ENCODE peak calls at places on chromosomes 11 and 22, in eight cellular contexts. X is heart left ventricle, V is brain microvascular endothelial cell, S is fibroblast of pulmonary artery, P is colonic mucosa, Q is tibial nerve, Y is fibroblast of lung, T is GM10248. A is an unnamed sample.

GRCh38 chr11:60634151-60634550 is 65.3 kb upstream of the MS4A8 start:
- DNase-seq in P (no peak), S (no peak), V (no peak), X (no peak), T (peak), Y (no peak), Q (no peak), A (peak)

GRCh38 chr22:48198489-48199459 is 1436.3 kb downstream of the TBC1D22A start:
- DNase-seq in P (peak), V (no peak), Q (no peak), S (no peak), X (no peak), Y (no peak), T (no peak), A (no peak)

GRCh38 chr11:9069861-9070470 is 21.4 kb downstream of the SCUBE2 start:
- DNase-seq in Q (no peak), X (no peak), T (no peak), P (no peak), S (no peak), Y (no peak), V (no peak), A (no peak)

GRCh38 chr11:102810943-102811528 is 13.1 kb upstream of the MMP1 start:
- DNase-seq in Y (peak), V (peak), X (no peak), P (no peak), T (no peak), Q (no peak), S (peak), A (no peak)

GRCh38 chr11:35097814-35098213 is 41.2 kb upstream of the CD44 start:
- DNase-seq in P (no peak), Q (no peak), V (no peak), T (no peak), S (no peak), Y (no peak), X (no peak), A (no peak)

GRCh38 chr11:112735470-112735869 is 225.8 kb upstream of the NCAM1 start:
- DNase-seq in X (no peak), P (no peak), Q (no peak), T (no peak), S (no peak), Y (no peak), V (no peak), A (no peak)

GRCh38 chr11:110859240-110859835 is 147.1 kb upstream of the ARHGAP20 start:
- DNase-seq in X (no peak), T (no peak), S (no peak), Y (no peak), V (no peak), P (no peak), Q (no peak), A (no peak)

GRCh38 chr11:71467164-71467563 is 14.2 kb downstream of the NADSYN1 start:
- DNase-seq in T (no peak), P (no peak), Q (no peak), X (no peak), V (no peak), S (no peak), Y (no peak), A (no peak)

GRCh38 chr22:41699264-41700104 is at the start of gene MEI1:
- DNase-seq in P (peak), V (peak), Q (peak), S (peak), Y (peak), X (peak), T (peak), A (peak)

GRCh38 chr11:33320814-33321330 is 63.7 kb downstream of the HIPK3 start:
- DNase-seq in T (no peak), X (no peak), V (no peak), Y (peak), Q (no peak), S (peak), P (no peak), A (no peak)

DNA sequence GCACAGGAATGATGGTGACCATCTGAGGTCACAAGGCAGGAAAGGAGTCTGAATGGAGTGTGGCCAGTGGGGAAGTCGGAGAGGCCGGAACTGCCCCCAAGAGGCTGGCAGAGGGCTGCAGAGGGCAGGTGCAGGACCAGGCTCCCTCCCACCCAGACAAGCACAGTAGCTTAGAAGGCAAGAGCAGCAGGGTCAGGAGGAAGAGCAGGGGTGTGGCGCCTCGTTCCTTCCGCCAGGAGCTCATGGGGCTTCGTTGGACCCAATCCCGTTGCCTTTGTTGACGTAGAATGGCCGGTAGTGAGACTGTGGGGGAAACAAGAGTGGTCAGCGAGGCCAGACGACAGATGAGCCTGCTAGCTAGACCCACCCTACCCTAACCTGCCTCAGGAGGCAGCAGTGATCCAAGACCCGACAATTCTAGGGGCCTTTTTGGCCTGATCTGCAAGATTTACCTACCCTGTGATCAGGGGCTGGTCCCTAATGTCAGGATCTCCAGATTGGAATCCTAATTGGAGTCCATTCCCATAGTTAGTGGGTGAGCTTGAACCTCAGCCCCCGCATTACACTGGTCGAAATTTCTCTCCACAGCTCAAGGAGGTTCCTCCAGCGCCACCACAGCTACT is 25.6 kb downstream of the TRIM29 start:
- DNase-seq in X (no peak), T (no peak), V (no peak), Y (no peak), Q (no peak), P (no peak), S (no peak), A (no peak)
- TF ChIP-seq CTCF in X (no peak), T (no peak), V (peak), Y (no peak), Q (no peak), P (no peak), S (no peak), A (no peak)

GRCh38 chr11:93198221-93198650 is 445 bp upstream of the SLC36A4 start:
- DNase-seq in S (peak), T (no peak), P (no peak), Q (no peak), X (no peak), Y (peak), V (peak), A (no peak)

GRCh38 chr11:93199616-93200015 is 1.8 kb upstream of the SLC36A4 start:
- DNase-seq in S (no peak), Q (no peak), X (no peak), V (no peak), T (no peak), Y (no peak), P (no peak), A (no peak)

GRCh38 chr11:93194673-93195291 is 3.0 kb downstream of the SLC36A4 start:
- DNase-seq in Y (no peak), S (no peak), X (no peak), Q (no peak), V (no peak), T (no peak), P (no peak), A (no peak)

GRCh38 chr11:93197383-93198220 is at the start of gene SLC36A4:
- DNase-seq in Q (peak), S (peak), V (peak), T (peak), P (peak), Y (peak), X (peak), A (peak)

GRCh38 chr11:93196816-93197382 is 892 bp downstream of the SLC36A4 start:
- DNase-seq in P (no peak), V (no peak), T (peak), X (no peak), Q (no peak), S (no peak), Y (no peak), A (no peak)
- TF ChIP-seq CTCF in P (no peak), V (peak), T (no peak), X (peak), Q (peak), S (peak), Y (peak), A (peak)

GRCh38 chr11:66976048-66976467 is 954 bp downstream of the C11orf86 start:
- DNase-seq in Q (no peak), Y (no peak), T (peak), V (no peak), X (no peak), S (no peak), P (no peak), A (peak)
- TF ChIP-seq CTCF in Q (peak), Y (peak), T (peak), V (peak), X (peak), S (peak), P (peak), A (peak)

GRCh38 chr11:12835286-12835685 is 161.1 kb downstream of the TEAD1 start:
- DNase-seq in Q (no peak), X (no peak), Y (no peak), P (no peak), S (no peak), T (no peak), V (no peak), A (no peak)

GRCh38 chr11:12831471-12832202 is 157.4 kb downstream of the TEAD1 start:
- DNase-seq in S (no peak), Y (no peak), Q (no peak), X (no peak), V (no peak), P (no peak), T (no peak), A (no peak)

GRCh38 chr11:12834630-12835029 is 160.4 kb downstream of the TEAD1 start:
- DNase-seq in P (no peak), Q (no peak), V (no peak), S (no peak), X (no peak), T (no peak), Y (no peak), A (no peak)

GRCh38 chr11:12834166-12834565 is 159.9 kb downstream of the TEAD1 start:
- DNase-seq in Y (no peak), Q (no peak), P (no peak), T (no peak), V (no peak), X (no peak), S (no peak), A (no peak)

DNA sequence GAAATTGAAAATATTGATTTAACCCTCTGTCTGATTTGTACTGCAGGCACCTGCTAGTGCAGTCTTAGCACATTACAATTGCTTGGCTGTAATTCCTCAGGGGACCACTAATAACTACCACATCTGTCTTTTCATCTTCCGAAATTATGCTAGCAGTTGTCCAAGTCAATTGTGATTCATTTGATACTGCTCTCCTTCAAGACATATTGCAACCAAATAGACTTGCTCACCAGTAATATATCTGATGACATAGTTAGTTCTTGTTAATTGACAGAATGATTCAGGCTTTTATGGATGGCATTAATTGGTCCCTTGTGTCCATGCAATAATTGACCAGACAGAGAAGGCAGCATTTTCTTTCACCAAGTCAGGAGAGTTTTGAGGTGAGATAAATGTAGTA is 158.6 kb downstream of the TEAD1 start:
- DNase-seq in T (no peak), S (no peak), Q (no peak), X (no peak), P (no peak), V (no peak), Y (no peak), A (no peak)
- TF ChIP-seq CTCF in T (no peak), S (no peak), Q (no peak), X (no peak), P (no peak), V (no peak), Y (no peak), A (no peak)

DNA sequence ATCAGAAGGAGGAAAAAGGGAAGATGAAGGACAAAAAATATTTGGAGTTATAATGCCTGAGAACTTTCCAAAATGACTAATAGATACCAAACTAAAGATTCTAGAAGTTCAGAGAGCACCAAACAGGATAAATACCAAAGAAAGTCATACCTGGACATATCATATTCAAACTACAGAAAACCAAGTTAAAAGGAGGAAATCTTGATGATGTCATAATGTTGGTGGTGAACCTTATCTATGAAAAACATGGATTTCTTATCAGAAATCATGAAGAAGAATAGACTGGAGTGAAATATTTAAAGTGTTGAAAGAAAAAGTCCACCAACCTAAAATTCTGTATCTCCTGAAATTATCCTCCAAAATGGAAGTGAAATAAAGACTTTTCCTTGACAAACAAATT is 389.2 kb downstream of the JRKL start:
- DNase-seq in X (no peak), V (no peak), Q (no peak), Y (no peak), T (no peak), P (no peak), S (no peak), A (no peak)
- TF ChIP-seq CTCF in X (no peak), V (no peak), Q (no peak), Y (no peak), T (no peak), P (no peak), S (no peak), A (no peak)

GRCh38 chr11:72836111-72836510 is 21.9 kb downstream of the ATG16L2 start:
- DNase-seq in V (no peak), Q (no peak), X (peak), T (no peak), Y (no peak), P (no peak), S (no peak), A (no peak)
- TF ChIP-seq CTCF in V (no peak), Q (no peak), X (no peak), T (no peak), Y (no peak), P (no peak), S (no peak), A (no peak)

GRCh38 chr11:134786636-134787035 is 374.6 kb upstream of the B3GAT1 start:
- DNase-seq in V (no peak), Y (no peak), T (no peak), P (no peak), S (no peak), Q (no peak), X (no peak), A (no peak)
- TF ChIP-seq CTCF in V (no peak), Y (no peak), T (no peak), P (no peak), S (no peak), Q (no peak), X (no peak), A (no peak)